ENCODE peak calls at places on chromosome 14, in eight cellular contexts. One of them, this sample, is unnamed.

GRCh38 chr14:72476657-72477499 is 417.0 kb downstream of the DPF3 start:
- DNase-seq in brain microvascular endothelial cell: peak
- DNase-seq in GM12864: peak
- DNase-seq in transverse colon: peak
- DNase-seq in Peyer's patch: no peak
- DNase-seq in body of pancreas: no peak
- DNase-seq in AG04449: peak
- DNase-seq in A549: peak
- DNase-seq in this sample: peak

GRCh38 chr14:106826833-106827369 is 1300.5 kb downstream of the TMEM121 start:
- DNase-seq in transverse colon: no peak
- DNase-seq in A549: no peak
- DNase-seq in Peyer's patch: no peak
- DNase-seq in AG04449: no peak
- DNase-seq in brain microvascular endothelial cell: no peak
- DNase-seq in GM12864: no peak
- DNase-seq in body of pancreas: no peak
- DNase-seq in this sample: no peak

GRCh38 chr14:82854131-82854530 is 1320.5 kb upstream of the SEL1L start:
- DNase-seq in A549: no peak
- DNase-seq in Peyer's patch: no peak
- DNase-seq in transverse colon: no peak
- DNase-seq in body of pancreas: no peak
- DNase-seq in AG04449: no peak
- DNase-seq in brain microvascular endothelial cell: no peak
- DNase-seq in GM12864: no peak
- DNase-seq in this sample: no peak

GRCh38 chr14:100898935-100899840 is 4.3 kb downstream of the RTL1 start:
- DNase-seq in AG04449: no peak
- DNase-seq in brain microvascular endothelial cell: no peak
- DNase-seq in A549: no peak
- DNase-seq in GM12864: no peak
- DNase-seq in body of pancreas: peak
- DNase-seq in Peyer's patch: no peak
- DNase-seq in transverse colon: no peak
- DNase-seq in this sample: no peak

GRCh38 chr14:96574633-96575191 is 72.5 kb downstream of the PAPOLA start:
- DNase-seq in GM12864: no peak
- DNase-seq in AG04449: peak
- DNase-seq in body of pancreas: peak
- DNase-seq in Peyer's patch: no peak
- DNase-seq in A549: no peak
- DNase-seq in transverse colon: no peak
- DNase-seq in brain microvascular endothelial cell: peak
- DNase-seq in this sample: no peak

GRCh38 chr14:77008541-77008940 is 20.0 kb downstream of the IRF2BPL start:
- DNase-seq in AG04449: no peak
- DNase-seq in body of pancreas: no peak
- DNase-seq in A549: no peak
- DNase-seq in transverse colon: no peak
- DNase-seq in GM12864: no peak
- DNase-seq in brain microvascular endothelial cell: no peak
- DNase-seq in Peyer's patch: no peak
- DNase-seq in this sample: no peak

GRCh38 chr14:65360144-65360784 is 52.3 kb upstream of the FUT8 start:
- DNase-seq in transverse colon: no peak
- DNase-seq in body of pancreas: no peak
- DNase-seq in Peyer's patch: no peak
- DNase-seq in brain microvascular endothelial cell: no peak
- DNase-seq in GM12864: no peak
- DNase-seq in AG04449: no peak
- DNase-seq in A549: no peak
- DNase-seq in this sample: no peak

GRCh38 chr14:75406102-75406501 is 21.7 kb upstream of the JDP2 start:
- DNase-seq in GM12864: no peak
- DNase-seq in brain microvascular endothelial cell: no peak
- DNase-seq in Peyer's patch: no peak
- DNase-seq in body of pancreas: no peak
- DNase-seq in A549: no peak
- DNase-seq in AG04449: no peak
- DNase-seq in transverse colon: no peak
- DNase-seq in this sample: no peak

GRCh38 chr14:49687942-49688700 is at the start of gene POLE2:
- DNase-seq in AG04449: no peak
- DNase-seq in transverse colon: peak
- DNase-seq in brain microvascular endothelial cell: peak
- DNase-seq in GM12864: no peak
- DNase-seq in Peyer's patch: peak
- DNase-seq in body of pancreas: peak
- DNase-seq in A549: peak
- DNase-seq in this sample: peak

GRCh38 chr14:68779761-68780323 is 13.0 kb downstream of the ZFP36L1 start:
- DNase-seq in transverse colon: peak
- DNase-seq in AG04449: peak
- DNase-seq in brain microvascular endothelial cell: peak
- DNase-seq in A549: peak
- DNase-seq in body of pancreas: no peak
- DNase-seq in GM12864: no peak
- DNase-seq in Peyer's patch: no peak
- DNase-seq in this sample: no peak

GRCh38 chr14:68782091-68782981 is 10.5 kb downstream of the ZFP36L1 start:
- DNase-seq in GM12864: no peak
- DNase-seq in transverse colon: no peak
- DNase-seq in A549: no peak
- DNase-seq in brain microvascular endothelial cell: no peak
- DNase-seq in Peyer's patch: no peak
- DNase-seq in body of pancreas: no peak
- DNase-seq in AG04449: no peak
- DNase-seq in this sample: no peak

GRCh38 chr14:68780358-68781160 is 12.3 kb downstream of the ZFP36L1 start:
- DNase-seq in brain microvascular endothelial cell: no peak
- DNase-seq in Peyer's patch: peak
- DNase-seq in A549: peak
- DNase-seq in transverse colon: peak
- DNase-seq in GM12864: no peak
- DNase-seq in body of pancreas: peak
- DNase-seq in AG04449: no peak
- DNase-seq in this sample: no peak

GRCh38 chr14:68783408-68784297 is 9.2 kb downstream of the ZFP36L1 start:
- DNase-seq in GM12864: no peak
- DNase-seq in transverse colon: peak
- DNase-seq in Peyer's patch: peak
- DNase-seq in body of pancreas: peak
- DNase-seq in brain microvascular endothelial cell: no peak
- DNase-seq in AG04449: no peak
- DNase-seq in A549: peak
- DNase-seq in this sample: no peak

DNA sequence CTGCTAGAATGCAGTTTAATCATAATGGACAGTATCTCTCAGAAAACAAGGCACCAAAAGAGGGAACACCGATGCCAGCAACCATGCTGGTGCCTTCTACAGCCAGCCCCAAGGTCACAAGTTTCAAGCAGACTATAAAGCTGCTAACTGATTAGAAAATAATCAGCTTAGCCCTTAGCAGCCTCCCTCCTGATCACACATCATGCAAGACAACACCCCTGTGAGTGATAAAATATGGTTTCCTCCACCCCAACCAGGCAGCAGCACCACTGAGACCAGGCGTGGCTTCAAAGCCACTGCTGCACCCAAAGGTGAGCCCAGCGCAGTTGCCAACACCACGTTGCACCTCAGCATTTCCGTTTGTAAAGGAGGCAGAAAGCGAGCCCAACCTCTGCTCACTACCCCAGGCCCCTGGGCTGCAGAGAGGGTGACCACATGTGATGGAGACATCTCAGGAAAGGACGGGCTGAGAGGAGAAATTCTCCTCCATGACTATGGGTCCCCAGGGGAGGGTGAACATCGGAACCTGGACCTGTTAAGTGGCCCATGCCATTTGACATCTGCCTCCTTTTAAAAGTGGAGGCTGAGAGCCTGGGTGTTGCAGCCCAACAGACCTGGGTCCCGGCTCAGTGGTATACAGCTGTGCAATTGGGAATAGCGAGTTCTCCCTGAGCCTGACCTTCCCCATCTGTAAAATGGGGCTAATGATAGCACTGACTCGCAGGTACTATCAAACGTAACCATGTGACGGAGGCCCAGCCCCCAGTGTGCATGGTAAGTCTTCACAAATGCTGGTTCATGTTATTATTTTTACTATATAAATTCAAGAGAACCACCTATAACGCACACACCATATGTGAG is 11.5 kb downstream of the ZFP36L1 start:
- DNase-seq in brain microvascular endothelial cell: no peak
- DNase-seq in Peyer's patch: peak
- DNase-seq in transverse colon: peak
- DNase-seq in GM12864: no peak
- DNase-seq in body of pancreas: peak
- DNase-seq in A549: no peak
- DNase-seq in AG04449: no peak
- DNase-seq in this sample: no peak
- H3K4me3 ChIP-seq in brain microvascular endothelial cell: no peak
- H3K4me3 ChIP-seq in Peyer's patch: no peak
- H3K4me3 ChIP-seq in transverse colon: no peak
- H3K4me3 ChIP-seq in GM12864: no peak
- H3K4me3 ChIP-seq in body of pancreas: no peak
- H3K4me3 ChIP-seq in A549: no peak
- H3K4me3 ChIP-seq in AG04449: no peak
- H3K4me3 ChIP-seq in this sample: no peak

DNA sequence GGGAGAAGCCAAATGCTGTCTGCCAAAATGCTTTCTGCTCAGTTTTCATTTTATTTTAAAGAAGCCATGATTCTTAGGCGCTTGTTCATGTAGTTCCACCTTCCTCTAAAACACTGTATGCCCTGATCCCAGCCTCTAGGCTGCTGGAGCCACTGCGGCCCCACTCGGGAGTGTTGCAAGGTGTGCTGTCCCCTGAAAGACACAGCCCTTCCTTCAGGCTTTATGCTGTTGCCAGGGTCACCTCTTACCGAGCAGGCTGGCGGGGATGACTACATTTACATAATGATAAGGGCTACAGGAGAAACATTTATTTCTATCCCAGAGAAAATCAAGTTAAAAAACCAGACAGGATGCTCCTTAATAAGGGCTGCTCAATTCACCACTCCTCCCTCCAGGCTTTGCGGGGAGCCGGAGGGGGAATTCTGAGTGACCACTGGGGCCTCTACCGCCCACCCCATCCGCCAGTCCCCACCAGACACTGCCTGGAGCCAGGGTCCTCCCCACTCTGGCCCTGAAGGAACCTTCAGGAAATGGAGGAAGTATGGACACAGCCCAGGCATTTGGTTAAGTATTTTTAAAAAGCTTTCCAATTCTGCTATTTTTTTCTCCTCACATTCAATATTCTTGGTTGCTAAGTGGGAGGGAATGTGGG is 200.7 kb downstream of the TTC7B start:
- DNase-seq in Peyer's patch: no peak
- DNase-seq in AG04449: no peak
- DNase-seq in transverse colon: no peak
- DNase-seq in body of pancreas: no peak
- DNase-seq in brain microvascular endothelial cell: no peak
- DNase-seq in GM12864: no peak
- DNase-seq in A549: no peak
- DNase-seq in this sample: no peak
- H3K4me3 ChIP-seq in Peyer's patch: no peak
- H3K4me3 ChIP-seq in AG04449: no peak
- H3K4me3 ChIP-seq in transverse colon: no peak
- H3K4me3 ChIP-seq in body of pancreas: no peak
- H3K4me3 ChIP-seq in brain microvascular endothelial cell: no peak
- H3K4me3 ChIP-seq in GM12864: no peak
- H3K4me3 ChIP-seq in A549: no peak
- H3K4me3 ChIP-seq in this sample: no peak

GRCh38 chr14:61568572-61569011 is 126.7 kb upstream of the HIF1A start:
- DNase-seq in body of pancreas: peak
- DNase-seq in A549: no peak
- DNase-seq in transverse colon: peak
- DNase-seq in GM12864: peak
- DNase-seq in Peyer's patch: peak
- DNase-seq in brain microvascular endothelial cell: no peak
- DNase-seq in AG04449: no peak
- DNase-seq in this sample: peak
- H3K4me3 ChIP-seq in body of pancreas: no peak
- H3K4me3 ChIP-seq in A549: no peak
- H3K4me3 ChIP-seq in transverse colon: peak
- H3K4me3 ChIP-seq in GM12864: peak
- H3K4me3 ChIP-seq in Peyer's patch: peak
- H3K4me3 ChIP-seq in brain microvascular endothelial cell: peak
- H3K4me3 ChIP-seq in AG04449: no peak
- H3K4me3 ChIP-seq in this sample: peak

GRCh38 chr14:24673059-24673458 is 39.1 kb upstream of the GZMB start:
- DNase-seq in AG04449: no peak
- DNase-seq in A549: no peak
- DNase-seq in GM12864: peak
- DNase-seq in Peyer's patch: no peak
- DNase-seq in brain microvascular endothelial cell: no peak
- DNase-seq in body of pancreas: no peak
- DNase-seq in transverse colon: no peak
- DNase-seq in this sample: peak

GRCh38 chr14:24677956-24678355 is 44.0 kb upstream of the GZMB start:
- DNase-seq in GM12864: no peak
- DNase-seq in AG04449: no peak
- DNase-seq in body of pancreas: no peak
- DNase-seq in A549: no peak
- DNase-seq in brain microvascular endothelial cell: no peak
- DNase-seq in Peyer's patch: no peak
- DNase-seq in transverse colon: no peak
- DNase-seq in this sample: no peak

GRCh38 chr14:24670594-24670993 is 36.6 kb upstream of the GZMB start:
- DNase-seq in brain microvascular endothelial cell: no peak
- DNase-seq in transverse colon: no peak
- DNase-seq in GM12864: peak
- DNase-seq in A549: no peak
- DNase-seq in Peyer's patch: no peak
- DNase-seq in body of pancreas: no peak
- DNase-seq in AG04449: no peak
- DNase-seq in this sample: no peak

GRCh38 chr14:24674204-24674970 is 40.4 kb upstream of the GZMB start:
- DNase-seq in Peyer's patch: no peak
- DNase-seq in A549: no peak
- DNase-seq in transverse colon: no peak
- DNase-seq in GM12864: peak
- DNase-seq in AG04449: no peak
- DNase-seq in brain microvascular endothelial cell: no peak
- DNase-seq in body of pancreas: no peak
- DNase-seq in this sample: peak

DNA sequence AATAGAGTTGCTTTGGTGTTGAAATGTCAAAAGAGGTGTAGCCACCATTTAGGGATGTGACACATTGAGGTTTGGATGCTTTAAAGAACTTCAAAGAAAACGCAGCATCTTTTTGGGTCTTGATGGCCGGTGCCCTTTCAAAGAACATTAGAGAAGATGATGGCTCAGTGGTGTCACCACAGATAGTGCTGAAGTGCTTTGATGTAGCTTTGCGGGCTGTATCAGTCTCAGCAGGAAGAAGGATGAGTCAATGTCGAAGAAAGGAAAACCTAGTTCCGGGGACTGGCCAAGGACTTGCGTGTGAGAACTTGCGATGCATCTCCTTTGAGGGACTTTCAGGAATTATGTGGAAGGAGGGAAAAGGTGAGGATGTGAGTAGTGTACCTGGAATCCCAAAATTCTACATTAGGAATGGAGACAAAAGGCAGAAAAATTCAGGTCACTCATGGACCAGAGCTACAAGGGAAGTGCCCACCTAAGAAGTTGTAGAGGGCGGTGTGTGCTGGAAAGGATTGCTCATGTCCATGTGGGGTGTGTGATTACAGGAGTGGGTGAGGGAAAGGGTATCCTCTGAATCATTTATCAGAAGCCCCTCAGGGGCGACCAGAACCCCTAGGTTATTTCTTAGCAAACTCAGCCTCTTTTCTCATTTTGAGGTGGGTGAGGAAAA is 39.7 kb upstream of the GZMB start:
- DNase-seq in GM12864: no peak
- DNase-seq in AG04449: no peak
- DNase-seq in brain microvascular endothelial cell: no peak
- DNase-seq in transverse colon: peak
- DNase-seq in body of pancreas: peak
- DNase-seq in Peyer's patch: no peak
- DNase-seq in A549: no peak
- DNase-seq in this sample: peak
- H3K4me3 ChIP-seq in GM12864: peak
- H3K4me3 ChIP-seq in AG04449: no peak
- H3K4me3 ChIP-seq in brain microvascular endothelial cell: no peak
- H3K4me3 ChIP-seq in transverse colon: no peak
- H3K4me3 ChIP-seq in body of pancreas: no peak
- H3K4me3 ChIP-seq in Peyer's patch: no peak
- H3K4me3 ChIP-seq in A549: no peak
- H3K4me3 ChIP-seq in this sample: peak